ENCODE peak calls at places on chromosomes 1 and 21, in six cellular contexts. L is suprapubic skin; Q is uterus; E is CD8-positive, alpha-beta T cell; O is left ventricle myocardium inferior; X is cardiac muscle cell. M is an unnamed sample.

GRCh38 chr1:98340511-98340910 is 321.0 kb upstream of the SNX7 start:
- DNase-seq in E (no peak), O (no peak), Q (no peak), X (peak; percentile 68), L (no peak), M (no peak)

GRCh38 chr1:117753652-117754051 is 147.8 kb downstream of the TENT5C start:
- DNase-seq in X (peak; percentile 77), O (no peak), Q (no peak), E (no peak), L (no peak), M (no peak)

GRCh38 chr1:53366901-53367502 is 39.1 kb upstream of the LRP8 start:
- DNase-seq in O (no peak), X (no peak), E (no peak), L (peak; percentile 27), Q (peak; percentile 1), M (no peak)

GRCh38 chr1:206911064-206911663 is 10.6 kb downstream of the FCMR start:
- DNase-seq in X (peak; percentile 82), Q (no peak), L (no peak), E (peak; percentile 42), O (no peak), M (peak; percentile 93)

GRCh38 chr1:112990271-112990670 is 34.3 kb upstream of the SLC16A1 start:
- DNase-seq in Q (no peak), L (no peak), X (no peak), O (no peak), E (no peak), M (peak; percentile 44)

GRCh38 chr1:214330715-214331114 is 49.8 kb downstream of the SMYD2 start:
- DNase-seq in Q (no peak), X (no peak), O (no peak), L (no peak), E (no peak), M (no peak)

GRCh38 chr1:38454236-38454635 is 405.3 kb downstream of the RRAGC start:
- DNase-seq in L (no peak), X (no peak), E (no peak), Q (no peak), O (no peak), M (no peak)

GRCh38 chr1:117366982-117367768 is at the start of gene MAN1A2:
- DNase-seq in Q (peak; percentile 86), O (peak; percentile 92), X (peak; percentile 83), L (peak; percentile 86), E (peak; percentile 71), M (peak; percentile 42)

GRCh38 chr1:221449801-221450470 is 292.0 kb downstream of the DUSP10 start:
- DNase-seq in X (peak; percentile 33), L (no peak), E (no peak), Q (no peak), O (no peak), M (peak; percentile 29)

GRCh38 chr1:65104854-65105540 is 43.0 kb upstream of the AK4 start:
- DNase-seq in O (no peak), L (no peak), Q (no peak), E (no peak), X (no peak), M (no peak)

GRCh38 chr1:65952692-65953091 is 160.0 kb downstream of the PDE4B start:
- DNase-seq in O (no peak), Q (no peak), L (no peak), E (no peak), X (peak; percentile 21), M (no peak)

GRCh38 chr1:119623651-119624050 is 24.4 kb downstream of the ZNF697 start:
- DNase-seq in Q (no peak), O (no peak), L (no peak), X (peak; percentile 27), E (no peak), M (no peak)

GRCh38 chr1:20787100-20787774 is at the start of gene HP1BP3:
- DNase-seq in X (peak; percentile 78), Q (peak; percentile 83), E (peak; percentile 85), O (peak; percentile 85), L (no peak), M (peak; percentile 53)

GRCh38 chr1:94622757-94623156 is 81.2 kb upstream of the F3 start:
- DNase-seq in Q (no peak), L (no peak), E (no peak), O (no peak), X (peak; percentile 79), M (peak; percentile 81)

GRCh38 chr1:117366281-117366981 is 818 bp upstream of the MAN1A2 start:
- DNase-seq in E (peak; percentile 84), Q (peak; percentile 89), L (peak; percentile 88), O (peak; percentile 91), X (peak; percentile 87), M (peak; percentile 80)

GRCh38 chr1:15056515-15057285 is 96.8 kb upstream of the TMEM51 start:
- DNase-seq in Q (no peak), O (no peak), E (no peak), L (no peak), X (peak; percentile 34), M (no peak)

GRCh38 chr1:10380594-10381275 is 18.1 kb upstream of the PGD start:
- DNase-seq in O (no peak), L (no peak), Q (no peak), E (no peak), X (peak; percentile 76), M (no peak)
- TF ChIP-seq CTCF in O (no peak), L (no peak), Q (no peak), E (no peak), X (no peak), M (no peak)

GRCh38 chr1:23529146-23530088 is 1.6 kb downstream of the E2F2 start:
- DNase-seq in E (no peak), Q (no peak), X (no peak), L (no peak), O (no peak), M (no peak)

GRCh38 chr1:23531695-23532094 is 662 bp upstream of the E2F2 start:
- DNase-seq in Q (no peak), O (no peak), L (no peak), E (no peak), X (no peak), M (no peak)

GRCh38 chr1:23533288-23534130 is 2.5 kb upstream of the E2F2 start:
- DNase-seq in X (no peak), O (no peak), Q (no peak), E (no peak), L (no peak), M (no peak)

GRCh38 chr1:23530089-23530749 is 814 bp downstream of the E2F2 start:
- DNase-seq in Q (no peak), E (no peak), X (no peak), L (no peak), O (no peak), M (no peak)

GRCh38 chr1:23530750-23531651 is at the start of gene E2F2:
- DNase-seq in X (peak; percentile 91), E (peak; percentile 80), Q (peak; percentile 81), O (peak; percentile 85), L (peak; percentile 89), M (peak; percentile 95)
- H3K27ac ChIP-seq in X (no peak within 1 kb of the TSS), E (no peak within 1 kb of the TSS), Q (no peak within 1 kb of the TSS), O (peak within 1 kb of the TSS; percentile 33), L (peak within 1 kb of the TSS; percentile 64), M (peak within 1 kb of the TSS; percentile 89)

GRCh38 chr1:36217667-36218066 is 6.6 kb upstream of the THRAP3 start:
- DNase-seq in O (no peak), X (peak; percentile 71), E (no peak), Q (no peak), L (no peak), M (no peak)
- TF ChIP-seq CTCF in O (peak; percentile 53), X (peak; percentile 44), E (no peak), Q (no peak), L (no peak), M (peak; percentile 20)

GRCh38 chr1:223540485-223541106 is 124.9 kb downstream of the CAPN8 start:
- DNase-seq in Q (no peak), E (no peak), O (no peak), X (no peak), L (no peak), M (no peak)
- H3K27ac ChIP-seq in Q (no peak overlapping the region), E (no peak overlapping the region), O (no peak overlapping the region), X (no peak overlapping the region), L (no peak overlapping the region), M (no peak overlapping the region)

DNA sequence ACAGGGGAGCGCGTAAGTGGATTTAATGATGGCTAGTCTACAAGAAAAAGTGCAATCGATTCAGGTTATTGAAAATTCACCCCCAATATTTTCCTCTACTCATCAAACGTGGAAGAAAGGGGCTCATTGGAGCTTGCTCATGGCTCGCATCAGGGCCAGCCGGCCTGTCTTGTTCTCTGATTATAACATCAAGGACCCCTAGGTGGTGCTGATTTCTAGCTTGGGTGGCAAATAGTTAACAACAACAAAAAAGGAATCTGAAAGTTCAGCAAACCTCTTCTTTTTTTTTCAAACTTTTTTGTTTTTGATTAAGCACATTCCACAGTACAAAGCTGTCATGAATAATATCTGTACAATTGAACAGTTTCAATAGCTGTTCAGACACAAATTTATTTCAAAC is 35.8 kb upstream of the SOD1 start:
- DNase-seq in E (no peak), O (no peak), Q (no peak), X (no peak), L (no peak), M (no peak)
- TF ChIP-seq CTCF in E (no peak), O (no peak), Q (no peak), X (no peak), L (no peak), M (no peak)

GRCh38 chr1:48079096-48079495 is 81.9 kb upstream of the TRABD2B start:
- DNase-seq in Q (no peak), X (no peak), E (no peak), O (no peak), L (no peak), M (no peak)
- H3K27ac ChIP-seq in Q (no peak overlapping the region), X (no peak overlapping the region), E (no peak overlapping the region), O (no peak overlapping the region), L (no peak overlapping the region), M (no peak overlapping the region)

GRCh38 chr1:209076688-209077087 is 506.8 kb upstream of the CAMK1G start:
- DNase-seq in O (no peak), E (no peak), L (no peak), X (peak; percentile 1), Q (no peak), M (no peak)
- TF ChIP-seq CTCF in O (no peak), E (no peak), L (no peak), X (no peak), Q (no peak), M (no peak)